ENCODE peak calls at places on chromosome 15, in nine cellular contexts. P is lung microvascular endothelial cell; Q is KG1; Y is EH; R is NCI-H2029; N is activated CD4-positive, alpha-beta T cell treated with anti-CD3 and anti-CD28 coated beads, Interleukin-2, amount 10 ng/mL, durations not matched to agents 24 days and 14 days; H is NCI-H1092 treated with DMSO at 0.1 percent for 48 hours; I is GM03348; M is memory B cell. F is an unnamed sample.

GRCh38 chr15:29805043-29805707 is 17.1 kb downstream of the TJP1 start:
- DNase-seq in P (peak), Q (no peak), Y (peak), R (no peak), N (no peak), H (no peak), I (peak), M (no peak), F (no peak)

GRCh38 chr15:65791335-65792129 is 561 bp downstream of the DENND4A start:
- DNase-seq in P (peak), Q (no peak), Y (no peak), R (no peak), N (peak), H (peak), I (no peak), M (peak), F (peak)

GRCh38 chr15:57619746-57620145 is 28.0 kb downstream of the MYZAP start:
- DNase-seq in P (no peak), Q (no peak), Y (no peak), R (no peak), N (no peak), H (no peak), I (no peak), M (no peak), F (no peak)

GRCh38 chr15:91821458-91821857 is 32.0 kb upstream of the SLCO3A1 start:
- DNase-seq in P (no peak), Q (no peak), Y (no peak), R (no peak), N (no peak), H (no peak), I (no peak), M (no peak), F (no peak)

GRCh38 chr15:77120576-77120975 is 49.7 kb upstream of the TSPAN3 start:
- DNase-seq in P (no peak), Q (no peak), Y (no peak), R (no peak), N (no peak), H (no peak), I (no peak), M (no peak), F (no peak)

GRCh38 chr15:68304611-68305337 is 27.2 kb downstream of the FEM1B start:
- DNase-seq in P (no peak), Q (no peak), Y (peak), R (no peak), N (no peak), H (no peak), I (no peak), M (no peak), F (no peak)

GRCh38 chr15:47184405-47185221 is 532.7 kb upstream of the SEMA6D start:
- DNase-seq in P (peak), Q (no peak), Y (peak), R (no peak), N (no peak), H (peak), I (peak), M (no peak), F (peak)

GRCh38 chr15:77659350-77660321 is 26.9 kb upstream of the LINGO1 start:
- DNase-seq in P (peak), Q (no peak), Y (peak), R (peak), N (peak), H (peak), I (peak), M (no peak), F (no peak)

GRCh38 chr15:56991017-56991416 is 72.6 kb downstream of the TCF12 start:
- DNase-seq in P (no peak), Q (no peak), Y (no peak), R (no peak), N (no peak), H (no peak), I (no peak), M (no peak), F (no peak)

F was measured in retina.